ENCODE peak calls at places on chromosomes 2 and 18, in ten cellular contexts. One of them, this sample, is unnamed.

GRCh38 chr18:907880-908512 is 3.3 kb downstream of the ADCYAP1 start:
- DNase-seq in GM12864: no peak
- DNase-seq in IMR-90: no peak
- DNase-seq in stimulated activated CD4-positive, alpha-beta T cell treated with anti-CD3 and anti-CD28 coated beads, Interleukin-15, amount 100 ng/mL, for 1 hour: no peak
- DNase-seq in ovary: no peak
- DNase-seq in dorsolateral prefrontal cortex: no peak
- DNase-seq in GM12865: no peak
- DNase-seq in RPMI7951: no peak
- DNase-seq in HTR-8/SVneo: no peak
- DNase-seq in endothelial cell: peak; percentile 30
- DNase-seq in this sample: no peak

GRCh38 chr2:20752293-20752692 is 70.6 kb downstream of the LDAH start:
- DNase-seq in RPMI7951: no peak
- DNase-seq in ovary: no peak
- DNase-seq in GM12865: no peak
- DNase-seq in stimulated activated CD4-positive, alpha-beta T cell treated with anti-CD3 and anti-CD28 coated beads, Interleukin-15, amount 100 ng/mL, for 1 hour: no peak
- DNase-seq in endothelial cell: no peak
- DNase-seq in IMR-90: no peak
- DNase-seq in GM12864: no peak
- DNase-seq in dorsolateral prefrontal cortex: no peak
- DNase-seq in HTR-8/SVneo: no peak
- DNase-seq in this sample: no peak

GRCh38 chr2:194730266-194730665 is 926.8 kb upstream of the SLC39A10 start:
- DNase-seq in dorsolateral prefrontal cortex: no peak
- DNase-seq in HTR-8/SVneo: no peak
- DNase-seq in stimulated activated CD4-positive, alpha-beta T cell treated with anti-CD3 and anti-CD28 coated beads, Interleukin-15, amount 100 ng/mL, for 1 hour: no peak
- DNase-seq in ovary: no peak
- DNase-seq in IMR-90: no peak
- DNase-seq in RPMI7951: no peak
- DNase-seq in GM12864: no peak
- DNase-seq in endothelial cell: no peak
- DNase-seq in GM12865: no peak
- DNase-seq in this sample: no peak

GRCh38 chr2:2840101-2840531 is 509.0 kb upstream of the MYT1L start:
- DNase-seq in endothelial cell: no peak
- DNase-seq in HTR-8/SVneo: no peak
- DNase-seq in IMR-90: no peak
- DNase-seq in GM12864: no peak
- DNase-seq in dorsolateral prefrontal cortex: peak; percentile 22
- DNase-seq in stimulated activated CD4-positive, alpha-beta T cell treated with anti-CD3 and anti-CD28 coated beads, Interleukin-15, amount 100 ng/mL, for 1 hour: no peak
- DNase-seq in GM12865: no peak
- DNase-seq in ovary: no peak
- DNase-seq in RPMI7951: no peak
- DNase-seq in this sample: no peak

GRCh38 chr18:62781893-62782292 is 66.6 kb downstream of the PHLPP1 start:
- DNase-seq in endothelial cell: no peak
- DNase-seq in HTR-8/SVneo: no peak
- DNase-seq in IMR-90: peak; percentile 91
- DNase-seq in GM12864: no peak
- DNase-seq in dorsolateral prefrontal cortex: no peak
- DNase-seq in GM12865: no peak
- DNase-seq in ovary: peak; percentile 30
- DNase-seq in stimulated activated CD4-positive, alpha-beta T cell treated with anti-CD3 and anti-CD28 coated beads, Interleukin-15, amount 100 ng/mL, for 1 hour: no peak
- DNase-seq in RPMI7951: peak; percentile 51
- DNase-seq in this sample: no peak

GRCh38 chr2:58131191-58132011 is 84.8 kb downstream of the VRK2 start:
- DNase-seq in GM12865: no peak
- DNase-seq in ovary: peak; percentile 15
- DNase-seq in dorsolateral prefrontal cortex: no peak
- DNase-seq in IMR-90: peak; percentile 63
- DNase-seq in RPMI7951: no peak
- DNase-seq in stimulated activated CD4-positive, alpha-beta T cell treated with anti-CD3 and anti-CD28 coated beads, Interleukin-15, amount 100 ng/mL, for 1 hour: no peak
- DNase-seq in endothelial cell: no peak
- DNase-seq in HTR-8/SVneo: no peak
- DNase-seq in GM12864: no peak
- DNase-seq in this sample: no peak

GRCh38 chr18:48923746-48924580 is 26.8 kb downstream of the SMAD7 start:
- DNase-seq in GM12865: peak; percentile 68
- DNase-seq in dorsolateral prefrontal cortex: no peak
- DNase-seq in endothelial cell: no peak
- DNase-seq in GM12864: no peak
- DNase-seq in HTR-8/SVneo: no peak
- DNase-seq in stimulated activated CD4-positive, alpha-beta T cell treated with anti-CD3 and anti-CD28 coated beads, Interleukin-15, amount 100 ng/mL, for 1 hour: no peak
- DNase-seq in RPMI7951: peak; percentile 72
- DNase-seq in ovary: no peak
- DNase-seq in IMR-90: peak; percentile 69
- DNase-seq in this sample: no peak

GRCh38 chr2:225660262-225661091 is 261.0 kb downstream of the NYAP2 start:
- DNase-seq in IMR-90: peak; percentile 63
- DNase-seq in ovary: peak; percentile 32
- DNase-seq in GM12865: peak; percentile 73
- DNase-seq in dorsolateral prefrontal cortex: peak; percentile 80
- DNase-seq in endothelial cell: peak; percentile 76
- DNase-seq in GM12864: peak; percentile 27
- DNase-seq in HTR-8/SVneo: peak; percentile 57
- DNase-seq in stimulated activated CD4-positive, alpha-beta T cell treated with anti-CD3 and anti-CD28 coated beads, Interleukin-15, amount 100 ng/mL, for 1 hour: peak; percentile 66
- DNase-seq in RPMI7951: peak; percentile 59
- DNase-seq in this sample: peak; percentile 78

GRCh38 chr2:240987588-240987987 is 10.8 kb upstream of the SNED1 start:
- DNase-seq in IMR-90: no peak
- DNase-seq in stimulated activated CD4-positive, alpha-beta T cell treated with anti-CD3 and anti-CD28 coated beads, Interleukin-15, amount 100 ng/mL, for 1 hour: no peak
- DNase-seq in ovary: peak; percentile 8
- DNase-seq in endothelial cell: no peak
- DNase-seq in GM12865: no peak
- DNase-seq in RPMI7951: no peak
- DNase-seq in GM12864: no peak
- DNase-seq in dorsolateral prefrontal cortex: no peak
- DNase-seq in HTR-8/SVneo: no peak
- DNase-seq in this sample: no peak

GRCh38 chr2:69459936-69460335 is 22.7 kb upstream of the NFU1 start:
- DNase-seq in stimulated activated CD4-positive, alpha-beta T cell treated with anti-CD3 and anti-CD28 coated beads, Interleukin-15, amount 100 ng/mL, for 1 hour: no peak
- DNase-seq in endothelial cell: no peak
- DNase-seq in GM12865: no peak
- DNase-seq in RPMI7951: no peak
- DNase-seq in HTR-8/SVneo: no peak
- DNase-seq in dorsolateral prefrontal cortex: no peak
- DNase-seq in IMR-90: no peak
- DNase-seq in ovary: no peak
- DNase-seq in GM12864: no peak
- DNase-seq in this sample: no peak

GRCh38 chr18:30280861-30281470 is 761.6 kb downstream of the DSC3 start:
- DNase-seq in IMR-90: peak; percentile 59
- DNase-seq in ovary: no peak
- DNase-seq in dorsolateral prefrontal cortex: no peak
- DNase-seq in HTR-8/SVneo: peak; percentile 0
- DNase-seq in stimulated activated CD4-positive, alpha-beta T cell treated with anti-CD3 and anti-CD28 coated beads, Interleukin-15, amount 100 ng/mL, for 1 hour: no peak
- DNase-seq in endothelial cell: peak; percentile 61
- DNase-seq in RPMI7951: peak; percentile 34
- DNase-seq in GM12864: no peak
- DNase-seq in GM12865: peak; percentile 37
- DNase-seq in this sample: peak; percentile 46

GRCh38 chr2:44801289-44801675 is 140.2 kb upstream of the SIX3 start:
- DNase-seq in endothelial cell: no peak
- DNase-seq in dorsolateral prefrontal cortex: no peak
- DNase-seq in ovary: no peak
- DNase-seq in GM12864: no peak
- DNase-seq in GM12865: no peak
- DNase-seq in stimulated activated CD4-positive, alpha-beta T cell treated with anti-CD3 and anti-CD28 coated beads, Interleukin-15, amount 100 ng/mL, for 1 hour: no peak
- DNase-seq in IMR-90: no peak
- DNase-seq in RPMI7951: no peak
- DNase-seq in HTR-8/SVneo: no peak
- DNase-seq in this sample: no peak

GRCh38 chr2:120985174-120985996 is 249.7 kb downstream of the GLI2 start:
- DNase-seq in GM12865: no peak
- DNase-seq in GM12864: no peak
- DNase-seq in endothelial cell: no peak
- DNase-seq in stimulated activated CD4-positive, alpha-beta T cell treated with anti-CD3 and anti-CD28 coated beads, Interleukin-15, amount 100 ng/mL, for 1 hour: no peak
- DNase-seq in IMR-90: no peak
- DNase-seq in ovary: no peak
- DNase-seq in RPMI7951: no peak
- DNase-seq in HTR-8/SVneo: no peak
- DNase-seq in dorsolateral prefrontal cortex: no peak
- DNase-seq in this sample: no peak

GRCh38 chr18:77530732-77531131 is 281.1 kb downstream of the GALR1 start:
- DNase-seq in HTR-8/SVneo: no peak
- DNase-seq in IMR-90: no peak
- DNase-seq in RPMI7951: no peak
- DNase-seq in ovary: no peak
- DNase-seq in endothelial cell: no peak
- DNase-seq in GM12865: no peak
- DNase-seq in stimulated activated CD4-positive, alpha-beta T cell treated with anti-CD3 and anti-CD28 coated beads, Interleukin-15, amount 100 ng/mL, for 1 hour: no peak
- DNase-seq in dorsolateral prefrontal cortex: no peak
- DNase-seq in GM12864: no peak
- DNase-seq in this sample: no peak

GRCh38 chr2:3904061-3904460 is 200.7 kb downstream of the DCDC2C start:
- DNase-seq in ovary: no peak
- DNase-seq in IMR-90: no peak
- DNase-seq in stimulated activated CD4-positive, alpha-beta T cell treated with anti-CD3 and anti-CD28 coated beads, Interleukin-15, amount 100 ng/mL, for 1 hour: no peak
- DNase-seq in RPMI7951: no peak
- DNase-seq in GM12864: no peak
- DNase-seq in dorsolateral prefrontal cortex: no peak
- DNase-seq in HTR-8/SVneo: no peak
- DNase-seq in GM12865: no peak
- DNase-seq in endothelial cell: no peak
- DNase-seq in this sample: no peak

GRCh38 chr18:48833701-48834394 is 116.9 kb downstream of the SMAD7 start:
- DNase-seq in RPMI7951: peak; percentile 69
- DNase-seq in dorsolateral prefrontal cortex: no peak
- DNase-seq in HTR-8/SVneo: no peak
- DNase-seq in GM12864: peak; percentile 79
- DNase-seq in GM12865: peak; percentile 92
- DNase-seq in endothelial cell: no peak
- DNase-seq in IMR-90: peak; percentile 23
- DNase-seq in ovary: no peak
- DNase-seq in stimulated activated CD4-positive, alpha-beta T cell treated with anti-CD3 and anti-CD28 coated beads, Interleukin-15, amount 100 ng/mL, for 1 hour: no peak
- DNase-seq in this sample: peak; percentile 85

GRCh38 chr2:14975401-14975800 is 342.9 kb downstream of the LRATD1 start:
- DNase-seq in dorsolateral prefrontal cortex: no peak
- DNase-seq in HTR-8/SVneo: no peak
- DNase-seq in RPMI7951: no peak
- DNase-seq in ovary: no peak
- DNase-seq in IMR-90: peak; percentile 9
- DNase-seq in GM12864: no peak
- DNase-seq in endothelial cell: no peak
- DNase-seq in GM12865: no peak
- DNase-seq in stimulated activated CD4-positive, alpha-beta T cell treated with anti-CD3 and anti-CD28 coated beads, Interleukin-15, amount 100 ng/mL, for 1 hour: no peak
- DNase-seq in this sample: no peak

GRCh38 chr2:225008935-225009334 is 33.3 kb downstream of the DOCK10 start:
- DNase-seq in endothelial cell: peak; percentile 30
- DNase-seq in HTR-8/SVneo: no peak
- DNase-seq in ovary: no peak
- DNase-seq in RPMI7951: peak; percentile 32
- DNase-seq in dorsolateral prefrontal cortex: no peak
- DNase-seq in GM12864: no peak
- DNase-seq in IMR-90: no peak
- DNase-seq in stimulated activated CD4-positive, alpha-beta T cell treated with anti-CD3 and anti-CD28 coated beads, Interleukin-15, amount 100 ng/mL, for 1 hour: no peak
- DNase-seq in GM12865: peak; percentile 37
- DNase-seq in this sample: peak; percentile 14

GRCh38 chr2:207725815-207726578 is 14.6 kb downstream of the CCNYL1 start:
- DNase-seq in HTR-8/SVneo: no peak
- DNase-seq in stimulated activated CD4-positive, alpha-beta T cell treated with anti-CD3 and anti-CD28 coated beads, Interleukin-15, amount 100 ng/mL, for 1 hour: no peak
- DNase-seq in dorsolateral prefrontal cortex: no peak
- DNase-seq in endothelial cell: no peak
- DNase-seq in RPMI7951: no peak
- DNase-seq in ovary: no peak
- DNase-seq in IMR-90: no peak
- DNase-seq in GM12864: no peak
- DNase-seq in GM12865: peak; percentile 36
- DNase-seq in this sample: peak; percentile 28

GRCh38 chr2:216041438-216041837 is 28.1 kb upstream of the MREG start:
- DNase-seq in GM12864: no peak
- DNase-seq in IMR-90: no peak
- DNase-seq in HTR-8/SVneo: no peak
- DNase-seq in stimulated activated CD4-positive, alpha-beta T cell treated with anti-CD3 and anti-CD28 coated beads, Interleukin-15, amount 100 ng/mL, for 1 hour: no peak
- DNase-seq in ovary: no peak
- DNase-seq in RPMI7951: no peak
- DNase-seq in GM12865: no peak
- DNase-seq in dorsolateral prefrontal cortex: no peak
- DNase-seq in endothelial cell: no peak
- DNase-seq in this sample: no peak

GRCh38 chr2:215793747-215794595 is 219.4 kb downstream of the MREG start:
- DNase-seq in GM12865: peak; percentile 37
- DNase-seq in dorsolateral prefrontal cortex: no peak
- DNase-seq in IMR-90: peak; percentile 98
- DNase-seq in ovary: no peak
- DNase-seq in HTR-8/SVneo: peak; percentile 37
- DNase-seq in endothelial cell: no peak
- DNase-seq in stimulated activated CD4-positive, alpha-beta T cell treated with anti-CD3 and anti-CD28 coated beads, Interleukin-15, amount 100 ng/mL, for 1 hour: no peak
- DNase-seq in RPMI7951: peak; percentile 98
- DNase-seq in GM12864: no peak
- DNase-seq in this sample: no peak

GRCh38 chr2:13652531-13653313 is 936.0 kb downstream of the TRIB2 start:
- DNase-seq in stimulated activated CD4-positive, alpha-beta T cell treated with anti-CD3 and anti-CD28 coated beads, Interleukin-15, amount 100 ng/mL, for 1 hour: no peak
- DNase-seq in endothelial cell: no peak
- DNase-seq in HTR-8/SVneo: peak; percentile 14
- DNase-seq in GM12864: no peak
- DNase-seq in RPMI7951: peak; percentile 49
- DNase-seq in GM12865: peak; percentile 49
- DNase-seq in IMR-90: peak; percentile 73
- DNase-seq in dorsolateral prefrontal cortex: no peak
- DNase-seq in ovary: no peak
- DNase-seq in this sample: peak; percentile 52

GRCh38 chr2:201363857-201364560 is 6.9 kb upstream of the FLACC1 start:
- DNase-seq in stimulated activated CD4-positive, alpha-beta T cell treated with anti-CD3 and anti-CD28 coated beads, Interleukin-15, amount 100 ng/mL, for 1 hour: no peak
- DNase-seq in ovary: no peak
- DNase-seq in GM12865: peak; percentile 65
- DNase-seq in endothelial cell: peak; percentile 22
- DNase-seq in RPMI7951: peak; percentile 77
- DNase-seq in GM12864: peak; percentile 18
- DNase-seq in HTR-8/SVneo: peak; percentile 40
- DNase-seq in dorsolateral prefrontal cortex: no peak
- DNase-seq in IMR-90: peak; percentile 71
- DNase-seq in this sample: peak; percentile 72

GRCh38 chr2:46643951-46644350 is 164.6 kb downstream of the TMEM247 start:
- DNase-seq in GM12865: peak; percentile 12
- DNase-seq in IMR-90: peak; percentile 64
- DNase-seq in HTR-8/SVneo: no peak
- DNase-seq in RPMI7951: peak; percentile 50
- DNase-seq in dorsolateral prefrontal cortex: no peak
- DNase-seq in stimulated activated CD4-positive, alpha-beta T cell treated with anti-CD3 and anti-CD28 coated beads, Interleukin-15, amount 100 ng/mL, for 1 hour: no peak
- DNase-seq in GM12864: no peak
- DNase-seq in ovary: no peak
- DNase-seq in endothelial cell: no peak
- DNase-seq in this sample: peak; percentile 39

GRCh38 chr2:239393401-239393940 is 7.3 kb downstream of the HDAC4 start:
- DNase-seq in HTR-8/SVneo: no peak
- DNase-seq in endothelial cell: no peak
- DNase-seq in stimulated activated CD4-positive, alpha-beta T cell treated with anti-CD3 and anti-CD28 coated beads, Interleukin-15, amount 100 ng/mL, for 1 hour: no peak
- DNase-seq in GM12865: no peak
- DNase-seq in IMR-90: no peak
- DNase-seq in ovary: no peak
- DNase-seq in dorsolateral prefrontal cortex: no peak
- DNase-seq in GM12864: no peak
- DNase-seq in RPMI7951: peak; percentile 53
- DNase-seq in this sample: no peak

GRCh38 chr18:23283933-23284430 is 148.7 kb downstream of the CABLES1 start:
- DNase-seq in ovary: no peak
- DNase-seq in HTR-8/SVneo: no peak
- DNase-seq in RPMI7951: peak; percentile 50
- DNase-seq in dorsolateral prefrontal cortex: no peak
- DNase-seq in stimulated activated CD4-positive, alpha-beta T cell treated with anti-CD3 and anti-CD28 coated beads, Interleukin-15, amount 100 ng/mL, for 1 hour: no peak
- DNase-seq in GM12865: peak; percentile 81
- DNase-seq in IMR-90: peak; percentile 63
- DNase-seq in GM12864: no peak
- DNase-seq in endothelial cell: no peak
- DNase-seq in this sample: no peak

GRCh38 chr2:56376699-56377665 is 193.2 kb downstream of the CCDC85A start:
- DNase-seq in dorsolateral prefrontal cortex: no peak
- DNase-seq in IMR-90: no peak
- DNase-seq in GM12865: no peak
- DNase-seq in endothelial cell: no peak
- DNase-seq in GM12864: no peak
- DNase-seq in HTR-8/SVneo: no peak
- DNase-seq in stimulated activated CD4-positive, alpha-beta T cell treated with anti-CD3 and anti-CD28 coated beads, Interleukin-15, amount 100 ng/mL, for 1 hour: no peak
- DNase-seq in ovary: no peak
- DNase-seq in RPMI7951: no peak
- DNase-seq in this sample: no peak

GRCh38 chr18:8052237-8052701 is 485.2 kb downstream of the PTPRM start:
- DNase-seq in RPMI7951: peak; percentile 59
- DNase-seq in endothelial cell: no peak
- DNase-seq in IMR-90: peak; percentile 26
- DNase-seq in dorsolateral prefrontal cortex: no peak
- DNase-seq in GM12864: no peak
- DNase-seq in GM12865: peak; percentile 11
- DNase-seq in ovary: no peak
- DNase-seq in HTR-8/SVneo: no peak
- DNase-seq in stimulated activated CD4-positive, alpha-beta T cell treated with anti-CD3 and anti-CD28 coated beads, Interleukin-15, amount 100 ng/mL, for 1 hour: no peak
- DNase-seq in this sample: peak; percentile 10

This sample was measured in MM.1S.